ENCODE peak calls at places on chromosome 22, in five cellular contexts. W, H, X, O and M are unnamed samples.
A peak's percentile ranks its signal among the peaks of the same experiment; 100 is the strongest.

GRCh38 chr22:39106326-39106725 is 9.3 kb downstream of the APOBEC3H start:
- DNase-seq in W (no peak), H (no peak), X (no peak), O (no peak), M (no peak)

GRCh38 chr22:39013923-39014722 is at the start of gene APOBEC3C:
- DNase-seq in W (peak; percentile 90), H (peak; percentile 77), X (peak; percentile 80), O (peak; percentile 79), M (peak; percentile 74)

GRCh38 chr22:24156146-24156914 is 25.0 kb upstream of the SUSD2 start:
- DNase-seq in W (peak; percentile 52), H (peak; percentile 16), X (no peak), O (no peak), M (peak; percentile 82)

GRCh38 chr22:37616205-37617083 is 7.8 kb downstream of the GGA1 start:
- DNase-seq in W (no peak), H (no peak), X (no peak), O (no peak), M (no peak)

GRCh38 chr22:31586137-31586920 is 75.7 kb downstream of the PISD start:
- DNase-seq in W (peak; percentile 87), H (no peak), X (no peak), O (no peak), M (no peak)

GRCh38 chr22:38223289-38223960 is 21.6 kb downstream of the MAFF start:
- DNase-seq in W (no peak), H (no peak), X (no peak), O (no peak), M (no peak)

GRCh38 chr22:24176630-24177029 is 4.7 kb upstream of the SUSD2 start:
- DNase-seq in W (no peak), H (no peak), X (no peak), O (no peak), M (no peak)

GRCh38 chr22:37739000-37739399 is 42.2 kb downstream of the TRIOBP start:
- DNase-seq in W (peak; percentile 87), H (no peak), X (no peak), O (no peak), M (no peak)

GRCh38 chr22:25139062-25139461 is 60.6 kb upstream of the CRYBB3 start:
- DNase-seq in W (no peak), H (no peak), X (no peak), O (no peak), M (no peak)

GRCh38 chr22:37760152-37760551 is 47.6 kb upstream of the GCAT start:
- DNase-seq in W (no peak), H (no peak), X (peak; percentile 67), O (no peak), M (no peak)

GRCh38 chr22:31347251-31348008 is 1.3 kb upstream of the PATZ1 start:
- DNase-seq in W (peak; percentile 62), H (no peak), X (peak; percentile 71), O (no peak), M (peak; percentile 73)

GRCh38 chr22:39173050-39173706 is 20.7 kb upstream of the CBX7 start:
- DNase-seq in W (no peak), H (no peak), X (no peak), O (no peak), M (no peak)

GRCh38 chr22:34851918-34852662 is 213.9 kb upstream of the ISX start:
- DNase-seq in W (no peak), H (no peak), X (no peak), O (no peak), M (no peak)

GRCh38 chr22:37232140-37232998 is 11.7 kb downstream of the RAC2 start:
- DNase-seq in W (no peak), H (no peak), X (no peak), O (no peak), M (no peak)

GRCh38 chr22:47059701-47060161 is 297.3 kb downstream of the TBC1D22A start:
- DNase-seq in W (no peak), H (no peak), X (no peak), O (peak; percentile 8), M (no peak)

GRCh38 chr22:27438271-27438980 is 363.1 kb downstream of the MN1 start:
- DNase-seq in W (peak; percentile 9), H (no peak), X (no peak), O (no peak), M (peak; percentile 75)

GRCh38 chr22:27791494-27792241 is 9.9 kb downstream of the MN1 start:
- DNase-seq in W (no peak), H (no peak), X (no peak), O (no peak), M (no peak)

GRCh38 chr22:40668611-40669390 is 10.5 kb upstream of the MCHR1 start:
- DNase-seq in W (peak; percentile 89), H (peak; percentile 22), X (peak; percentile 70), O (no peak), M (no peak)

GRCh38 chr22:39041908-39042307 is 1.2 kb downstream of the APOBEC3F start:
- DNase-seq in W (no peak), H (no peak), X (no peak), O (no peak), M (no peak)

GRCh38 chr22:25085930-25086901 is 113.4 kb upstream of the CRYBB3 start:
- DNase-seq in W (no peak), H (no peak), X (peak; percentile 23), O (peak; percentile 79), M (no peak)

GRCh38 chr22:46575915-46576555 is 38.6 kb upstream of the CELSR1 start:
- DNase-seq in W (no peak), H (no peak), X (peak; percentile 31), O (no peak), M (no peak)

GRCh38 chr22:44550666-44551491 is 52.8 kb upstream of the RTL6 start:
- DNase-seq in W (peak; percentile 98), H (no peak), X (peak; percentile 16), O (peak; percentile 9), M (no peak)

GRCh38 chr22:22576244-22576988 is 17.4 kb upstream of the PRAME start:
- DNase-seq in W (peak; percentile 24), H (peak; percentile 98), X (peak; percentile 55), O (no peak), M (peak; percentile 79)

GRCh38 chr22:37556750-37557149 is 3.5 kb upstream of the CDC42EP1 start:
- DNase-seq in W (no peak), H (no peak), X (no peak), O (no peak), M (no peak)

GRCh38 chr22:28883917-28884753 is 763 bp downstream of the ZNRF3 start:
- DNase-seq in W (peak; percentile 44), H (peak; percentile 45), X (peak; percentile 20), O (no peak), M (peak; percentile 74)

GRCh38 chr22:25350551-25350971 is 131.1 kb downstream of the CRYBB2 start:
- DNase-seq in W (no peak), H (no peak), X (no peak), O (no peak), M (no peak)

GRCh38 chr22:29907753-29908515 is 25.0 kb downstream of the MTMR3 start:
- DNase-seq in W (peak; percentile 99), H (peak; percentile 48), X (peak; percentile 86), O (no peak), M (peak; percentile 14)

GRCh38 chr22:31870890-31871289 is 73.4 kb upstream of the YWHAH start:
- DNase-seq in W (peak; percentile 83), H (no peak), X (peak; percentile 74), O (no peak), M (no peak)

GRCh38 chr22:44456661-44457412 is 41.2 kb downstream of the RTL6 start:
- DNase-seq in W (no peak), H (no peak), X (no peak), O (no peak), M (no peak)

GRCh38 chr22:21690401-21690801 is 24.6 kb downstream of the PPIL2 start:
- DNase-seq in W (no peak), H (no peak), X (no peak), O (peak; percentile 30), M (no peak)

GRCh38 chr22:44968736-44969135 is 41.1 kb downstream of the PHF21B start:
- DNase-seq in W (no peak), H (peak; percentile 10), X (no peak), O (no peak), M (no peak)

GRCh38 chr22:39215430-39216142 is 29.2 kb downstream of the PDGFB start:
- DNase-seq in W (no peak), H (peak; percentile 50), X (peak; percentile 27), O (no peak), M (no peak)

GRCh38 chr22:21568207-21569075 is 927 bp downstream of the UBE2L3 start:
- DNase-seq in W (peak; percentile 24), H (peak; percentile 72), X (peak; percentile 19), O (no peak), M (peak; percentile 68)

GRCh38 chr22:39927544-39927943 is 26.7 kb downstream of the GRAP2 start:
- DNase-seq in W (no peak), H (no peak), X (no peak), O (no peak), M (no peak)

GRCh38 chr22:25406510-25407210 is 157.8 kb upstream of the GRK3 start:
- DNase-seq in W (no peak), H (no peak), X (no peak), O (no peak), M (no peak)

GRCh38 chr22:24566899-24567511 is 11.2 kb downstream of the SNRPD3 start:
- DNase-seq in W (no peak), H (no peak), X (no peak), O (no peak), M (no peak)

GRCh38 chr22:23177197-23177596 is 3.1 kb upstream of the BCR start:
- DNase-seq in W (no peak), H (peak; percentile 90), X (no peak), O (no peak), M (no peak)

GRCh38 chr22:39908737-39909136 is 7.9 kb downstream of the GRAP2 start:
- DNase-seq in W (peak; percentile 8), H (peak; percentile 24), X (no peak), O (no peak), M (no peak)

GRCh38 chr22:20451920-20452319 is 14.3 kb upstream of the SCARF2 start:
- DNase-seq in W (no peak), H (no peak), X (no peak), O (no peak), M (no peak)

GRCh38 chr22:18066181-18066859 is 11.5 kb upstream of the PEX26 start:
- DNase-seq in W (no peak), H (no peak), X (no peak), O (no peak), M (no peak)
- TF ChIP-seq RCOR1 in W (no peak), H (no peak), X (no peak), O (no peak), M (no peak)

DNA sequence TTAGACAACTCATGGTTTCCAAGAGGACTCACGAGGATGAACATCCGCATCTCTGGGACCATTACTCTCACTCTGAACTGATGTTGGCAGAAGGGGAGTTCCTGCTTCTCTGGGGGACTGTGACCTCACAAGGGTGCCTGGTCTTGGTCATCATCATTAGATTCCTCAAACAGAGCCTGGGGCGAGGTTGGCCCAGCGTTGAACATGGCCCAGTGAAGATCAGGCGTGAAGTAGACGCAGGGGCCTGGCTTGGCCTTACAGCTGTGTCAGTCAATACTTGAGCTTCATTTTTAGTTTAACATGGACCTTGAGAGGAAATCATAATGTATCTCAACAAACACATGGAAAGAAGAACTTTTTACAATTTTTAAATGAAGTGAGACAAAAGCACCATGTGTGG is 617.1 kb downstream of the BRD1 start:
- DNase-seq in W (no peak), H (no peak), X (no peak), O (no peak), M (no peak)
- TF ChIP-seq RCOR1 in W (no peak), H (no peak), X (no peak), O (no peak), M (no peak)

GRCh38 chr22:43050995-43051394 is 36.0 kb upstream of the PACSIN2 start:
- DNase-seq in W (no peak), H (no peak), X (peak; percentile 46), O (no peak), M (no peak)
- TF ChIP-seq RCOR1 in W (no peak), H (no peak), X (no peak), O (no peak), M (no peak)

GRCh38 chr22:17912942-17913704 is 111.2 kb downstream of the MICAL3 start:
- DNase-seq in W (no peak), H (no peak), X (no peak), O (no peak), M (no peak)
- TF ChIP-seq RCOR1 in W (no peak), H (no peak), X (no peak), O (no peak), M (no peak)